ENCODE peak calls at places on chromosomes 2 and 18, in four cellular contexts. One of them, this sample, is unnamed.

GRCh38 chr2:140654565-140654964 is 1476.3 kb downstream of the LRP1B start:
- DNase-seq in cardiac muscle cell: peak; percentile 46
- DNase-seq in left ventricle myocardium inferior: no peak
- DNase-seq in astrocyte of the spinal cord: no peak
- DNase-seq in this sample: no peak

GRCh38 chr2:154350911-154351310 is 347.6 kb upstream of the KCNJ3 start:
- DNase-seq in astrocyte of the spinal cord: no peak
- DNase-seq in left ventricle myocardium inferior: no peak
- DNase-seq in cardiac muscle cell: no peak
- DNase-seq in this sample: no peak

GRCh38 chr2:47002480-47003381 is 87.1 kb upstream of the MCFD2 start:
- DNase-seq in left ventricle myocardium inferior: peak; percentile 60
- DNase-seq in cardiac muscle cell: peak; percentile 43
- DNase-seq in astrocyte of the spinal cord: peak; percentile 69
- DNase-seq in this sample: no peak

GRCh38 chr2:241924069-241924908 is 54.8 kb downstream of the RTP5 start:
- DNase-seq in astrocyte of the spinal cord: no peak
- DNase-seq in left ventricle myocardium inferior: no peak
- DNase-seq in cardiac muscle cell: no peak
- DNase-seq in this sample: no peak

GRCh38 chr2:85911836-85912692 is 23.3 kb upstream of the ST3GAL5 start:
- DNase-seq in astrocyte of the spinal cord: peak; percentile 59
- DNase-seq in cardiac muscle cell: peak; percentile 79
- DNase-seq in left ventricle myocardium inferior: no peak
- DNase-seq in this sample: no peak

GRCh38 chr2:147665035-147665434 is 179.8 kb upstream of the ACVR2A start:
- DNase-seq in astrocyte of the spinal cord: no peak
- DNase-seq in left ventricle myocardium inferior: no peak
- DNase-seq in cardiac muscle cell: no peak
- DNase-seq in this sample: no peak

GRCh38 chr2:137838255-137839092 is 125.8 kb upstream of the HNMT start:
- DNase-seq in left ventricle myocardium inferior: no peak
- DNase-seq in astrocyte of the spinal cord: peak; percentile 57
- DNase-seq in cardiac muscle cell: peak; percentile 71
- DNase-seq in this sample: peak; percentile 5

GRCh38 chr2:121925466-121925865 is 170.0 kb downstream of the TSN start:
- DNase-seq in astrocyte of the spinal cord: no peak
- DNase-seq in cardiac muscle cell: no peak
- DNase-seq in left ventricle myocardium inferior: no peak
- DNase-seq in this sample: no peak

GRCh38 chr2:64151498-64151897 is 7.3 kb upstream of the PELI1 start:
- DNase-seq in astrocyte of the spinal cord: no peak
- DNase-seq in cardiac muscle cell: no peak
- DNase-seq in left ventricle myocardium inferior: no peak
- DNase-seq in this sample: no peak

GRCh38 chr2:239274391-239275001 is 126.3 kb downstream of the HDAC4 start:
- DNase-seq in astrocyte of the spinal cord: peak; percentile 89
- DNase-seq in left ventricle myocardium inferior: no peak
- DNase-seq in cardiac muscle cell: peak; percentile 58
- DNase-seq in this sample: peak; percentile 53

GRCh38 chr2:25349397-25349796 is 7.7 kb upstream of the DNMT3A start:
- DNase-seq in astrocyte of the spinal cord: peak; percentile 18
- DNase-seq in left ventricle myocardium inferior: no peak
- DNase-seq in cardiac muscle cell: peak; percentile 83
- DNase-seq in this sample: peak; percentile 70

GRCh38 chr18:9117980-9118841 is 15.7 kb downstream of the NDUFV2 start:
- DNase-seq in astrocyte of the spinal cord: no peak
- DNase-seq in cardiac muscle cell: peak; percentile 54
- DNase-seq in left ventricle myocardium inferior: no peak
- DNase-seq in this sample: no peak

GRCh38 chr2:240300261-240300821 is 135.1 kb upstream of the GPC1 start:
- DNase-seq in astrocyte of the spinal cord: peak; percentile 60
- DNase-seq in cardiac muscle cell: no peak
- DNase-seq in left ventricle myocardium inferior: no peak
- DNase-seq in this sample: no peak

GRCh38 chr2:227508001-227508400 is 36.0 kb downstream of the AGFG1 start:
- DNase-seq in cardiac muscle cell: no peak
- DNase-seq in left ventricle myocardium inferior: no peak
- DNase-seq in astrocyte of the spinal cord: no peak
- DNase-seq in this sample: no peak

GRCh38 chr18:49167084-49167483 is 216.3 kb upstream of the SMAD7 start:
- DNase-seq in left ventricle myocardium inferior: no peak
- DNase-seq in cardiac muscle cell: no peak
- DNase-seq in astrocyte of the spinal cord: no peak
- DNase-seq in this sample: no peak

GRCh38 chr2:119142822-119143221 is 15.7 kb downstream of the C1QL2 start:
- DNase-seq in cardiac muscle cell: no peak
- DNase-seq in astrocyte of the spinal cord: no peak
- DNase-seq in left ventricle myocardium inferior: no peak
- DNase-seq in this sample: no peak

GRCh38 chr2:3131636-3132326 is 245.8 kb downstream of the EIPR1 start:
- DNase-seq in astrocyte of the spinal cord: no peak
- DNase-seq in cardiac muscle cell: no peak
- DNase-seq in left ventricle myocardium inferior: no peak
- DNase-seq in this sample: no peak

GRCh38 chr18:60292186-60292585 is 80.4 kb downstream of the MC4R start:
- DNase-seq in astrocyte of the spinal cord: no peak
- DNase-seq in cardiac muscle cell: no peak
- DNase-seq in left ventricle myocardium inferior: no peak
- DNase-seq in this sample: no peak

GRCh38 chr2:38650717-38651116 is 15.2 kb upstream of the GALM start:
- DNase-seq in left ventricle myocardium inferior: no peak
- DNase-seq in astrocyte of the spinal cord: no peak
- DNase-seq in cardiac muscle cell: no peak
- DNase-seq in this sample: no peak

GRCh38 chr2:173238385-173238784 is 116.3 kb upstream of the CDCA7 start:
- DNase-seq in left ventricle myocardium inferior: no peak
- DNase-seq in cardiac muscle cell: no peak
- DNase-seq in astrocyte of the spinal cord: no peak
- DNase-seq in this sample: no peak

GRCh38 chr2:121099329-121100318 is 185.4 kb downstream of the TFCP2L1 start:
- DNase-seq in astrocyte of the spinal cord: no peak
- DNase-seq in left ventricle myocardium inferior: peak; percentile 41
- DNase-seq in cardiac muscle cell: no peak
- DNase-seq in this sample: no peak

GRCh38 chr18:23277399-23277798 is 142.1 kb downstream of the CABLES1 start:
- DNase-seq in astrocyte of the spinal cord: no peak
- DNase-seq in left ventricle myocardium inferior: no peak
- DNase-seq in cardiac muscle cell: no peak
- DNase-seq in this sample: no peak

GRCh38 chr2:189152476-189152875 is 27.1 kb downstream of the COL5A2 start:
- DNase-seq in cardiac muscle cell: peak; percentile 46
- DNase-seq in astrocyte of the spinal cord: no peak
- DNase-seq in left ventricle myocardium inferior: peak; percentile 53
- DNase-seq in this sample: no peak

GRCh38 chr2:195555971-195556370 is 101.1 kb upstream of the SLC39A10 start:
- DNase-seq in left ventricle myocardium inferior: no peak
- DNase-seq in astrocyte of the spinal cord: no peak
- DNase-seq in cardiac muscle cell: no peak
- DNase-seq in this sample: no peak

GRCh38 chr2:195562624-195563566 is 94.1 kb upstream of the SLC39A10 start:
- DNase-seq in astrocyte of the spinal cord: no peak
- DNase-seq in cardiac muscle cell: peak; percentile 21
- DNase-seq in left ventricle myocardium inferior: no peak
- DNase-seq in this sample: no peak

GRCh38 chr2:195560209-195560907 is 96.7 kb upstream of the SLC39A10 start:
- DNase-seq in astrocyte of the spinal cord: no peak
- DNase-seq in cardiac muscle cell: peak; percentile 33
- DNase-seq in left ventricle myocardium inferior: no peak
- DNase-seq in this sample: no peak

GRCh38 chr2:195561205-195562032 is 95.6 kb upstream of the SLC39A10 start:
- DNase-seq in astrocyte of the spinal cord: peak; percentile 81
- DNase-seq in left ventricle myocardium inferior: no peak
- DNase-seq in cardiac muscle cell: peak; percentile 85
- DNase-seq in this sample: peak; percentile 74

DNA sequence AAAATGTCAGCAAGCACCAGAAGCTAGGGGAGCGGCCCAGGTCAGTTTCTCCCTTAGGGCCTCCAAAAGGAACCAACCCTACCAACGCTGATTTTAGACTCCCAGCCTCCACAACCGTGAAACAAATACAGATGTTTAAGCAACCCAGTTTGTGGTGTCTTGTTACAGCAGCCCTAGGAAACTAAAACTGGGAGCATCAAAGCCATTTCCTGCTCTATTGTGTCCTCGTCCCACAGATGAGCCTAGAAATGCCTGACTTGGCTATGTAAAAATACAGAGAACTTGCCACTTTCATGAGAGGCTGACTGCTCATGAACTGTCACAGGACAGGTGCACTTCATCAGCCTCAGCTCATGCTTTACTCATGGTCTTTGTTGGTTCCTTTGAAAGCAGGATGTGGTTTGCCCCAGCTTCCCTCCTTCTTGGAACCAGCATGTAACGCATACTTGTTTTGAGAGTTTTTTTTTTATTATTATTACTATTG is 97.6 kb upstream of the SLC39A10 start:
- DNase-seq in astrocyte of the spinal cord: peak; percentile 89
- DNase-seq in cardiac muscle cell: peak; percentile 94
- DNase-seq in left ventricle myocardium inferior: no peak
- DNase-seq in this sample: peak; percentile 74
- H3K4me3 ChIP-seq in astrocyte of the spinal cord: no peak overlapping the region
- H3K4me3 ChIP-seq in cardiac muscle cell: no peak overlapping the region
- H3K4me3 ChIP-seq in left ventricle myocardium inferior: no peak overlapping the region
- H3K4me3 ChIP-seq in this sample: no peak overlapping the region

DNA sequence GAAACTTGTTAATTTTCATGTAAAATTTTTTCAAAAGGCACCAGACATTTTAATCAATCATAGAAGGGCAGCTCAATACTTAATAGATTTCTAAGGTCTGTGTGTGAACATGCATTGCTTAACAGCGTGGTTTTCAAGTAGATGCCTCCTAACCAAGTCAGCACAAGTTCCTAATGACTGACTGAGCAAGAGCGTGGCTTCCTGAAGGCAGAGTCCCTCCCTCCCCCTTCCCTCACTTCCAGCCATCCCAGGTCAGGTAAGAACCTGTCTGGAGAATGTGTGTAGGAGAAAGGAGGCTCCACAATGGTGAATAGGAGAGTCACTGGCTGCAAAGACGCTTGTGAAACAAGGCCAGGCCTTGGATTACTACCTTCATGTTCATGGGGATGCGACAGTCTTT is 33.5 kb upstream of the DAPL1 start:
- DNase-seq in cardiac muscle cell: no peak
- DNase-seq in left ventricle myocardium inferior: no peak
- DNase-seq in astrocyte of the spinal cord: peak; percentile 38
- DNase-seq in this sample: no peak
- H3K4me3 ChIP-seq in cardiac muscle cell: no peak overlapping the region
- H3K4me3 ChIP-seq in left ventricle myocardium inferior: no peak overlapping the region
- H3K4me3 ChIP-seq in astrocyte of the spinal cord: no peak overlapping the region
- H3K4me3 ChIP-seq in this sample: no peak overlapping the region

GRCh38 chr2:124316875-124317605 is 292.0 kb downstream of the CNTNAP5 start:
- DNase-seq in astrocyte of the spinal cord: no peak
- DNase-seq in left ventricle myocardium inferior: no peak
- DNase-seq in cardiac muscle cell: peak; percentile 52
- DNase-seq in this sample: no peak
- H3K4me3 ChIP-seq in astrocyte of the spinal cord: no peak overlapping the region
- H3K4me3 ChIP-seq in left ventricle myocardium inferior: no peak overlapping the region
- H3K4me3 ChIP-seq in cardiac muscle cell: no peak overlapping the region
- H3K4me3 ChIP-seq in this sample: no peak overlapping the region

GRCh38 chr2:128315829-128316776 is 2.6 kb downstream of the HS6ST1 start:
- DNase-seq in left ventricle myocardium inferior: peak; percentile 11
- DNase-seq in astrocyte of the spinal cord: no peak
- DNase-seq in cardiac muscle cell: peak; percentile 43
- DNase-seq in this sample: no peak
- H3K4me3 ChIP-seq in left ventricle myocardium inferior: peak overlapping the region; percentile 92
- H3K4me3 ChIP-seq in astrocyte of the spinal cord: peak overlapping the region; percentile 76
- H3K4me3 ChIP-seq in cardiac muscle cell: no peak overlapping the region
- H3K4me3 ChIP-seq in this sample: peak overlapping the region; percentile 81

GRCh38 chr18:76518073-76518472 is 23.0 kb upstream of the ZNF516 start:
- DNase-seq in cardiac muscle cell: peak; percentile 34
- DNase-seq in astrocyte of the spinal cord: peak; percentile 42
- DNase-seq in left ventricle myocardium inferior: no peak
- DNase-seq in this sample: no peak
- H3K4me3 ChIP-seq in cardiac muscle cell: no peak overlapping the region
- H3K4me3 ChIP-seq in astrocyte of the spinal cord: peak overlapping the region; percentile 39
- H3K4me3 ChIP-seq in left ventricle myocardium inferior: peak overlapping the region; percentile 58
- H3K4me3 ChIP-seq in this sample: peak overlapping the region; percentile 24

DNA sequence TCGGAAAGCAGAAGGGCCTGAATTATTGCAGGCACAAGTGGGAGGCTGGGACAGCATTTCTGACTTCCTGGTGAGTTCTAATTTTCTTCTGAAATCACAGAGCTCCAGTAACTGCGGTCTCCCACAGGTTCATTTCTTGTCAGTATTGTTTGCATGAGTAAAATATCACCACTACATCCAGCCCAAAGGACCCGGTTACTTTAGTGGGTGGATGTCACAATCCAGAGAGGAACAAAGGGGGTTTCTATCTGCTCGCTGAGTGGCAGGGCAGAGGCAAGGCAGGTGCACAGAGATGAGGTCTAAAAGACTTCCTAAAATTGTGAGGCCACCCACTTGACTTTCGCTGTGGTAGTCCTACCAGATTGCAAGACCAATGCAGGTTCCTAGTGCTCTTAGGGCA is 800.4 kb upstream of the ID2 start:
- DNase-seq in astrocyte of the spinal cord: no peak
- DNase-seq in cardiac muscle cell: no peak
- DNase-seq in left ventricle myocardium inferior: no peak
- DNase-seq in this sample: no peak
- H3K4me3 ChIP-seq in astrocyte of the spinal cord: no peak overlapping the region
- H3K4me3 ChIP-seq in cardiac muscle cell: no peak overlapping the region
- H3K4me3 ChIP-seq in left ventricle myocardium inferior: no peak overlapping the region
- H3K4me3 ChIP-seq in this sample: no peak overlapping the region

This sample was measured in skeletal muscle cell.